ENCODE peak calls at places on chromosomes 2 and 18, in seven cellular contexts. V is left ventricle myocardium inferior; B is upper lobe of right lung; G is CD8-positive, alpha-beta T cell; D is cardiac muscle cell; T is tibial nerve; L is fibroblast of lung. P is an unnamed sample. For H3K9me3, the result is how much of the 10 kb centered on the place peaks cover.

GRCh38 chr2:168736636-168737424 is 65.6 kb upstream of the NOSTRIN start:
- DNase-seq in V (no peak), B (no peak), G (no peak), D (no peak), T (no peak), L (no peak), P (no peak)

GRCh38 chr18:32851936-32852335 is 79.1 kb upstream of the KLHL14 start:
- DNase-seq in V (no peak), B (no peak), G (no peak), D (no peak), T (no peak), L (no peak), P (no peak)

GRCh38 chr2:152613235-152613634 is 104.0 kb downstream of the PRPF40A start:
- DNase-seq in V (no peak), B (no peak), G (no peak), D (no peak), T (no peak), L (peak), P (no peak)

GRCh38 chr2:180657054-180657453 is 323.4 kb upstream of the UBE2E3 start:
- DNase-seq in V (no peak), B (no peak), G (no peak), D (peak), T (no peak), L (no peak), P (no peak)

GRCh38 chr2:103009861-103010260 is 248.0 kb downstream of the TMEM182 start:
- DNase-seq in V (no peak), B (no peak), G (no peak), D (no peak), T (no peak), L (no peak), P (no peak)

GRCh38 chr2:37560863-37561614 is 110.4 kb downstream of the CDC42EP3 start:
- DNase-seq in V (no peak), B (no peak), G (no peak), D (peak), T (no peak), L (peak), P (no peak)

GRCh38 chr2:232139786-232140562 is 178.5 kb downstream of the DIS3L2 start:
- DNase-seq in V (no peak), B (no peak), G (no peak), D (peak), T (no peak), L (no peak), P (no peak)

GRCh38 chr2:239057533-239057932 is 209.6 kb downstream of the TWIST2 start:
- DNase-seq in V (no peak), B (no peak), G (no peak), D (peak), T (no peak), L (no peak), P (no peak)

GRCh38 chr2:15159751-15160177 is 401.4 kb downstream of the NBAS start:
- DNase-seq in V (no peak), B (no peak), G (no peak), D (peak), T (peak), L (peak), P (no peak)

GRCh38 chr2:105327690-105328089 is 1.8 kb downstream of the TGFBRAP1 start:
- DNase-seq in V (no peak), B (no peak), G (no peak), D (no peak), T (no peak), L (no peak), P (no peak)

GRCh38 chr2:208406474-208407451 is at the start of gene PTH2R:
- DNase-seq in V (no peak), B (peak), G (no peak), D (peak), T (no peak), L (peak), P (no peak)

GRCh38 chr2:67544286-67544685 is 147.2 kb downstream of the ETAA1 start:
- DNase-seq in V (no peak), B (no peak), G (no peak), D (no peak), T (no peak), L (no peak), P (no peak)

DNA sequence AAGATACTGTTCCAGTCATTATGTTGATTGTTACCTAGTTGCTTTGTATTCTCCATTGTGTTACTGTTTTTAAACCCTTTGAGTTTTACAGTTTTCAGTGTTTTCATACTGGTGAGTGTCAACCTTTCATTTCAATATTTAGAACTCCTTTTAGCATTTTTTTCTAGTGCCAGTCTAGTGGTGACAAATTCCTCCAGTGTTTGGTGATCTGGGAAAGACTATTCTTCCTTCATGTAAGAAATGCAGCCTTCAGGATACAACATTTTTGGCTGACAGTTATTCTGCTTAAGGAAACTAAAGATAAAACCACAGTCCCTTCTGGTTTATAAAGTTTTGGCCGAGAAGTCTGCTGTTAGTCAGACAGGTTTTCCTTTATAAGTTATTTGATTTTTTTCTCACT is 143.8 kb downstream of the ETAA1 start:
- DNase-seq in V (no peak), B (no peak), G (no peak), D (no peak), T (no peak), L (no peak), P (no peak)
- H3K9me3 ChIP-seq in V (under half), B (under half), G (under half), D (under half), T (under half), L (under half), P (under half)

DNA sequence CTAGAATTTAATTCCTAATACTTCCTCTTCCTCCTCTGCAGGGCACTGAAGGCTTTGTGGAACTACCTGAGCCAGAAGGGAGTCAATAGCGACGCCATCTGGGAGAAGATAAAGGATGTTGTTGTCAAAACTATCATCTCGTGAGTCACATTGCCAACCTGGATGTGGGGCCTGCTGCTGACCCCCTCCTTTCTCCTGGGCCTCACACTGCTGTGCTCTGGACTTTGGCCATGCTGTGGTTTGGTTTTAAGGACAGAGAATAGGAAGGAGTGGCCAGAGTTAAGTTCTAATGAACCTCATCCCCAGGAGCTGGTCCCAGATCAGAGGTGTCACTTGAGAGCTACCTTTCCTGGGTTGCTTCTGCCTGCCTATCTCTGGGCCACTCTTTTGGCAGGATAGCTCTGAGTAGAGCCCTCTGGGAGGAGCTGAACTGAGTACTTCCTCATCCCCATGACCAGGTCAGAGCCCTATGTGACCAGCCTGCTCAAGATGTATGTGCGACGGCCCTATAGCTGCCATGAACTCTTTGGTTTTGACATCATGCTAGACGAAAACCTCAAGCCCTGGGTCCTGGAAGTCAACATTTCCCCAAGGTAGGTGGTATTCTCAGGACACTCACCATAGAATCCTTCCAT is 33.0 kb upstream of the CYP27A1 start:
- DNase-seq in V (no peak), B (no peak), G (no peak), D (no peak), T (no peak), L (no peak), P (no peak)
- TF ChIP-seq CTCF in V (no peak), B (no peak), G (no peak), D (no peak), T (no peak), L (no peak), P (no peak)

GRCh38 chr2:23402205-23402740 is 17.3 kb downstream of the KLHL29 start:
- DNase-seq in V (no peak), B (no peak), G (no peak), D (no peak), T (no peak), L (no peak), P (peak)
- H3K27ac ChIP-seq in V (no peak), B (no peak), G (no peak), D (no peak), T (no peak), L (no peak), P (no peak)

DNA sequence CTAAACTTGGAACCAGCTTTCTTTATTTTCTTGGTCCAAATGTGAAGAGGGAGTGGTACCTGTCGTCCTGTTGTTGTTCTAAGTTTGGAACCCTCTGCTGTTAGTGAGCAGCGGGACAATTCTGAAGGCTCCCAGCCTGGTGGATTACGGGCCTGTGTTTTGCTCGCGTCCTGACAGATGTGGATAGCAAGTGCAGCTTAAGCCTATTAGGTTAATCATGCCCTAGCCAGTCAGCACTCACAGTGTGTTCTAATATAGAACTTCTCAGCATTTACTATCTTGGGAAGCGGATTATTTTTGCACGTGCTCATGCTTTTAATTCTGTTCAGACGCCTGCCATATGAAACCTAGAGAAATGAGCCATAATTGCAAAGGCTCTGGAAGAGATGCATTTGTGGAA is at the start of gene PCARE:
- DNase-seq in V (no peak), B (no peak), G (no peak), D (no peak), T (no peak), L (no peak), P (no peak)
- H3K9me3 ChIP-seq in V (under half), B (under half), G (under half), D (under half), T (under half), L (under half), P (under half)

GRCh38 chr18:71598374-71598773 is 945.8 kb downstream of the CBLN2 start:
- DNase-seq in V (no peak), B (no peak), G (no peak), D (peak), T (no peak), L (peak), P (no peak)

DNA sequence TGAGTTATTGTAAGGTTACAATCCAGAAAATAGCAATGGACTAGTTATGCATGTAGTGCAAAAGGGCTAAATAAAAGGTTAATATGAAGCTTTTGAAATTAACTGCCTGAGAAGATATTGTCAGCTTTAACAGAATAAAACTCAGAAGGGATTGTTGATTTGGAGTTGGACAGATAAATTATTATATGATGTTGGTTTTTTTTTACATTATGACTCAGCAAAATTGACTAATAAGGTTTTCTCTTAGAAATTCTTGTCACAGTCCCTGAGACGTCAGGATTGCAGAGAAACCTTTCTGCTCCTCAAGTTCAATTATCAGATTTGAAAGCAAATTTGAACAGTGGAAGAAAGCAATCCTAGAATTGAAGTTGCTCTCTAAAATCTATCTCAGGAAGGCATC is 946.9 kb downstream of the CBLN2 start:
- DNase-seq in V (no peak), B (no peak), G (no peak), D (no peak), T (no peak), L (peak), P (no peak)
- TF ChIP-seq CTCF in V (no peak), B (no peak), G (no peak), D (no peak), T (no peak), L (no peak), P (no peak)

GRCh38 chr2:98727369-98727749 is 3.6 kb downstream of the MGAT4A start:
- DNase-seq in V (peak), B (no peak), G (no peak), D (no peak), T (no peak), L (no peak), P (no peak)
- H3K27ac ChIP-seq in V (peak), B (peak), G (peak), D (no peak), T (no peak), L (no peak), P (no peak)

GRCh38 chr2:171832489-171832888 is 61.6 kb downstream of the SLC25A12 start:
- DNase-seq in V (no peak), B (no peak), G (no peak), D (no peak), T (no peak), L (no peak), P (no peak)
- H3K9me3 ChIP-seq in V (under half), B (under half), G (under half), D (under half), T (under half), L (under half), P (under half)

DNA sequence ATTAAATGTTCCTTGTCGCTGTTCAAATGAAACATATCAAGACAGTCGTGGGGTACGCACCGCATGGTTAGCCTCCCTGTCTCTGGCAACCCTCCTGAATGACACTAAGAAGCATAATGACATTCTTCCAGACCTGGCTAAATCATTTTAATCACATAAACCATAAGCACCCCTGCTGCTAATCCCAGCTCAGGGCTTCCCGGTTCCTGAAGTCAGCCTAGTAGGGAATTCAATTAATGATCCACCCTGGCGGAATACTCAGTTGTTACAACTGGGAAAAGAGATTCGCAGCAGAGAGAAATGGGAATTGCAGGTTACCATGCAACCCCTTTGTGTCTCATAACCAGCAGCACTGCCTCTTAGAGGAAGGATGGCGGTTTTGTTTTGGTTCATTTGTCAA is 200.8 kb upstream of the AGAP1 start:
- DNase-seq in V (no peak), B (no peak), G (no peak), D (no peak), T (no peak), L (no peak), P (no peak)
- TF ChIP-seq CTCF in V (no peak), B (no peak), G (no peak), D (no peak), T (no peak), L (no peak), P (no peak)

P was measured in ascending aorta.